ENCODE peak calls at places on chromosomes 16 and 17, in six cellular contexts. One of them, this sample, is unnamed. For H3K9me3, the result is how much of the 10 kb centered on the place peaks cover.

GRCh38 chr16:84823926-84824325 is 4.1 kb downstream of the CRISPLD2 start:
- DNase-seq in PC-3: no peak
- DNase-seq in right atrium auricular region: no peak
- DNase-seq in ascending aorta: no peak
- DNase-seq in tibial artery: no peak
- DNase-seq in naive thymus-derived CD4-positive, alpha-beta T cell: no peak
- DNase-seq in this sample: no peak

GRCh38 chr17:67801626-67802175 is 23.6 kb upstream of the BPTF start:
- DNase-seq in PC-3: peak
- DNase-seq in ascending aorta: no peak
- DNase-seq in tibial artery: no peak
- DNase-seq in right atrium auricular region: no peak
- DNase-seq in naive thymus-derived CD4-positive, alpha-beta T cell: no peak
- DNase-seq in this sample: no peak

GRCh38 chr17:80941743-80942211 is 49.9 kb upstream of the CHMP6 start:
- DNase-seq in PC-3: no peak
- DNase-seq in right atrium auricular region: no peak
- DNase-seq in naive thymus-derived CD4-positive, alpha-beta T cell: no peak
- DNase-seq in tibial artery: peak
- DNase-seq in ascending aorta: no peak
- DNase-seq in this sample: no peak

GRCh38 chr16:47970291-47970931 is 185.4 kb downstream of the ABCC12 start:
- DNase-seq in naive thymus-derived CD4-positive, alpha-beta T cell: no peak
- DNase-seq in right atrium auricular region: no peak
- DNase-seq in tibial artery: no peak
- DNase-seq in ascending aorta: no peak
- DNase-seq in PC-3: peak
- DNase-seq in this sample: no peak

GRCh38 chr16:49592507-49593422 is 219.2 kb downstream of the C16orf78 start:
- DNase-seq in ascending aorta: peak
- DNase-seq in naive thymus-derived CD4-positive, alpha-beta T cell: peak
- DNase-seq in tibial artery: peak
- DNase-seq in PC-3: peak
- DNase-seq in right atrium auricular region: peak
- DNase-seq in this sample: no peak

GRCh38 chr17:14922421-14922820 is 342.7 kb downstream of the PMP22 start:
- DNase-seq in PC-3: no peak
- DNase-seq in ascending aorta: no peak
- DNase-seq in right atrium auricular region: no peak
- DNase-seq in tibial artery: no peak
- DNase-seq in naive thymus-derived CD4-positive, alpha-beta T cell: no peak
- DNase-seq in this sample: no peak

GRCh38 chr16:88772871-88773811 is 11.9 kb downstream of the PIEZO1 start:
- DNase-seq in right atrium auricular region: no peak
- DNase-seq in naive thymus-derived CD4-positive, alpha-beta T cell: no peak
- DNase-seq in tibial artery: peak
- DNase-seq in PC-3: peak
- DNase-seq in ascending aorta: peak
- DNase-seq in this sample: no peak

GRCh38 chr17:8862213-8863056 is 5.0 kb downstream of the PIK3R6 start:
- DNase-seq in ascending aorta: peak
- DNase-seq in tibial artery: no peak
- DNase-seq in right atrium auricular region: no peak
- DNase-seq in PC-3: no peak
- DNase-seq in naive thymus-derived CD4-positive, alpha-beta T cell: no peak
- DNase-seq in this sample: no peak

GRCh38 chr17:4667166-4667565 is 25.7 kb upstream of the ALOX15 start:
- DNase-seq in tibial artery: no peak
- DNase-seq in ascending aorta: no peak
- DNase-seq in naive thymus-derived CD4-positive, alpha-beta T cell: no peak
- DNase-seq in right atrium auricular region: no peak
- DNase-seq in PC-3: no peak
- DNase-seq in this sample: no peak

GRCh38 chr17:78351449-78352006 is 8.3 kb downstream of the SOCS3 start:
- DNase-seq in PC-3: no peak
- DNase-seq in right atrium auricular region: peak
- DNase-seq in naive thymus-derived CD4-positive, alpha-beta T cell: no peak
- DNase-seq in tibial artery: peak
- DNase-seq in ascending aorta: peak
- DNase-seq in this sample: no peak

GRCh38 chr16:11494029-11494428 is 92.7 kb downstream of the LITAF start:
- DNase-seq in right atrium auricular region: no peak
- DNase-seq in PC-3: no peak
- DNase-seq in ascending aorta: no peak
- DNase-seq in naive thymus-derived CD4-positive, alpha-beta T cell: no peak
- DNase-seq in tibial artery: no peak
- DNase-seq in this sample: no peak

GRCh38 chr17:10193632-10194031 is 4.8 kb downstream of the GAS7 start:
- DNase-seq in tibial artery: no peak
- DNase-seq in PC-3: no peak
- DNase-seq in naive thymus-derived CD4-positive, alpha-beta T cell: no peak
- DNase-seq in ascending aorta: no peak
- DNase-seq in right atrium auricular region: no peak
- DNase-seq in this sample: no peak

GRCh38 chr17:48563385-48563838 is 14.7 kb downstream of the HOXB4 start:
- DNase-seq in PC-3: no peak
- DNase-seq in tibial artery: no peak
- DNase-seq in right atrium auricular region: no peak
- DNase-seq in naive thymus-derived CD4-positive, alpha-beta T cell: no peak
- DNase-seq in ascending aorta: no peak
- DNase-seq in this sample: no peak

GRCh38 chr17:52762794-52763167 is 604.3 kb upstream of the CA10 start:
- DNase-seq in tibial artery: no peak
- DNase-seq in ascending aorta: no peak
- DNase-seq in PC-3: no peak
- DNase-seq in right atrium auricular region: no peak
- DNase-seq in naive thymus-derived CD4-positive, alpha-beta T cell: no peak
- DNase-seq in this sample: no peak

GRCh38 chr16:47247691-47248090 is 103.9 kb upstream of the NETO2 start:
- DNase-seq in tibial artery: no peak
- DNase-seq in naive thymus-derived CD4-positive, alpha-beta T cell: no peak
- DNase-seq in PC-3: no peak
- DNase-seq in ascending aorta: no peak
- DNase-seq in right atrium auricular region: no peak
- DNase-seq in this sample: no peak

GRCh38 chr17:65594585-65594940 is 33.1 kb upstream of the AXIN2 start:
- DNase-seq in right atrium auricular region: no peak
- DNase-seq in tibial artery: no peak
- DNase-seq in naive thymus-derived CD4-positive, alpha-beta T cell: no peak
- DNase-seq in PC-3: no peak
- DNase-seq in ascending aorta: no peak
- DNase-seq in this sample: no peak

GRCh38 chr16:81693047-81693446 is 86.0 kb upstream of the PLCG2 start:
- DNase-seq in ascending aorta: no peak
- DNase-seq in naive thymus-derived CD4-positive, alpha-beta T cell: no peak
- DNase-seq in tibial artery: no peak
- DNase-seq in right atrium auricular region: no peak
- DNase-seq in PC-3: no peak
- DNase-seq in this sample: no peak

GRCh38 chr17:78679495-78680395 is 102.3 kb downstream of the CYTH1 start:
- DNase-seq in naive thymus-derived CD4-positive, alpha-beta T cell: no peak
- DNase-seq in PC-3: no peak
- DNase-seq in tibial artery: no peak
- DNase-seq in right atrium auricular region: no peak
- DNase-seq in ascending aorta: no peak
- DNase-seq in this sample: no peak

GRCh38 chr16:4157376-4157825 is 41.2 kb upstream of the ADCY9 start:
- DNase-seq in tibial artery: no peak
- DNase-seq in naive thymus-derived CD4-positive, alpha-beta T cell: no peak
- DNase-seq in right atrium auricular region: no peak
- DNase-seq in ascending aorta: no peak
- DNase-seq in PC-3: no peak
- DNase-seq in this sample: no peak

GRCh38 chr16:25692734-25693508 is 1.2 kb downstream of the HS3ST4 start:
- DNase-seq in tibial artery: no peak
- DNase-seq in ascending aorta: no peak
- DNase-seq in right atrium auricular region: no peak
- DNase-seq in naive thymus-derived CD4-positive, alpha-beta T cell: no peak
- DNase-seq in PC-3: no peak
- DNase-seq in this sample: no peak

GRCh38 chr16:56933828-56934598 is 2.1 kb downstream of the HERPUD1 start:
- DNase-seq in right atrium auricular region: no peak
- DNase-seq in tibial artery: no peak
- DNase-seq in PC-3: no peak
- DNase-seq in naive thymus-derived CD4-positive, alpha-beta T cell: no peak
- DNase-seq in ascending aorta: no peak
- DNase-seq in this sample: no peak

GRCh38 chr16:55433535-55433934 is 45.5 kb upstream of the MMP2 start:
- DNase-seq in tibial artery: no peak
- DNase-seq in PC-3: no peak
- DNase-seq in right atrium auricular region: no peak
- DNase-seq in ascending aorta: no peak
- DNase-seq in naive thymus-derived CD4-positive, alpha-beta T cell: no peak
- DNase-seq in this sample: no peak

GRCh38 chr16:67499159-67499558 is 15.8 kb upstream of the AGRP start:
- DNase-seq in naive thymus-derived CD4-positive, alpha-beta T cell: no peak
- DNase-seq in PC-3: no peak
- DNase-seq in right atrium auricular region: no peak
- DNase-seq in ascending aorta: no peak
- DNase-seq in tibial artery: peak
- DNase-seq in this sample: no peak

GRCh38 chr16:70577256-70577698 is 53.7 kb downstream of the SF3B3 start:
- DNase-seq in tibial artery: peak
- DNase-seq in right atrium auricular region: no peak
- DNase-seq in ascending aorta: peak
- DNase-seq in naive thymus-derived CD4-positive, alpha-beta T cell: no peak
- DNase-seq in PC-3: peak
- DNase-seq in this sample: no peak

GRCh38 chr17:6914711-6915110 is 81.1 kb upstream of the ALOX12 start:
- DNase-seq in tibial artery: no peak
- DNase-seq in naive thymus-derived CD4-positive, alpha-beta T cell: no peak
- DNase-seq in right atrium auricular region: no peak
- DNase-seq in PC-3: no peak
- DNase-seq in ascending aorta: no peak
- DNase-seq in this sample: no peak

DNA sequence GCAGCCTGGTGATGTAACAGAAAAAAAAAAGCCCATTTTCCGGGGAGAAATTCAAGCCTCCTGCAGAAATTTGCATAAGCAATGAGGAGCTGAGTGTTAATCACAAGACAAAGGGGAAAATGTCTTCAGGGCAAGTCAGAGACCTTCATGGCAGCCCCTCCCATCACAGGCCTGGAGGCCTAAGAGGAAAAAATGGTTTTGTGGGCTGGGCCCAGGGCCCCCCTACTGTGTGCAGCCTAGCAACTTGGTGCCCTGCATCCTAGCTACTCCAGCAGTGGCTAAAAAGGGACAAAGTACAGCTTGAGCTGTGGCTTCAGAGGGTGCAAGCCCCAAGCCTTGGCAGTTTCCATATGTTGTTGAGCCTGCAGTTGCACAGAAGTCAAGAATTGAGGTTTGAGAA is 49.7 kb downstream of the AHSP start:
- DNase-seq in ascending aorta: no peak
- DNase-seq in naive thymus-derived CD4-positive, alpha-beta T cell: no peak
- DNase-seq in right atrium auricular region: no peak
- DNase-seq in PC-3: no peak
- DNase-seq in tibial artery: no peak
- DNase-seq in this sample: no peak
- H3K9me3 ChIP-seq in ascending aorta: under half
- H3K9me3 ChIP-seq in naive thymus-derived CD4-positive, alpha-beta T cell: under half
- H3K9me3 ChIP-seq in right atrium auricular region: under half
- H3K9me3 ChIP-seq in PC-3: under half
- H3K9me3 ChIP-seq in tibial artery: under half
- H3K9me3 ChIP-seq in this sample: under half

GRCh38 chr16:35144212-35144932 is 1685.0 kb downstream of the TP53TG3F start:
- DNase-seq in naive thymus-derived CD4-positive, alpha-beta T cell: no peak
- DNase-seq in ascending aorta: no peak
- DNase-seq in tibial artery: no peak
- DNase-seq in right atrium auricular region: no peak
- DNase-seq in PC-3: no peak
- DNase-seq in this sample: no peak

GRCh38 chr16:35141303-35141702 is 1681.9 kb downstream of the TP53TG3F start:
- DNase-seq in tibial artery: no peak
- DNase-seq in naive thymus-derived CD4-positive, alpha-beta T cell: no peak
- DNase-seq in right atrium auricular region: no peak
- DNase-seq in PC-3: no peak
- DNase-seq in ascending aorta: no peak
- DNase-seq in this sample: no peak

GRCh38 chr16:35142147-35142808 is 1682.9 kb downstream of the TP53TG3F start:
- DNase-seq in naive thymus-derived CD4-positive, alpha-beta T cell: no peak
- DNase-seq in ascending aorta: no peak
- DNase-seq in PC-3: no peak
- DNase-seq in right atrium auricular region: no peak
- DNase-seq in tibial artery: no peak
- DNase-seq in this sample: no peak

GRCh38 chr16:35140293-35140986 is 1681.0 kb downstream of the TP53TG3F start:
- DNase-seq in PC-3: no peak
- DNase-seq in right atrium auricular region: no peak
- DNase-seq in tibial artery: no peak
- DNase-seq in ascending aorta: no peak
- DNase-seq in naive thymus-derived CD4-positive, alpha-beta T cell: no peak
- DNase-seq in this sample: no peak

DNA sequence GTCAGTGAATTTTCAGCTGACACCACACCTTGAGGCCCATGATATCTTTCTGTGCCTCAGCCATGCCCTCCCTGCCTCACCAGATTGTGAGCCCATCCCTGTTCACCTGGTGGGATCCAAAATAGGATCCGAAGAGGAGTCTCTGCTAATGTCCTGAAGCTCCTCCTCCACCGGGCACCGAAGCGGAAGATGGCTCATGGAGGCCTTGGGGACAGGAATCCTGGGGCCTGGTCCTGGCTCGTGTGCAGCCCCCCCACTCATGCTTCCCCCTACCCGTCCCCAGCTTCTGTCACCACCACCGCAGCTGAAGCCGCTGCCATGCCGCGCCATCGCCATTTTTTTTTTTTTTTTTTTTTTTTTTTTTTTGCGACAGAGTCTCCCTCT is 1683.4 kb downstream of the TP53TG3F start:
- DNase-seq in tibial artery: no peak
- DNase-seq in right atrium auricular region: no peak
- DNase-seq in ascending aorta: no peak
- DNase-seq in PC-3: no peak
- DNase-seq in naive thymus-derived CD4-positive, alpha-beta T cell: no peak
- DNase-seq in this sample: no peak
- H3K9me3 ChIP-seq in tibial artery: under half
- H3K9me3 ChIP-seq in right atrium auricular region: under half
- H3K9me3 ChIP-seq in ascending aorta: under half
- H3K9me3 ChIP-seq in PC-3: under half
- H3K9me3 ChIP-seq in naive thymus-derived CD4-positive, alpha-beta T cell: under half
- H3K9me3 ChIP-seq in this sample: under half

GRCh38 chr17:16551878-16552636 is 16.9 kb downstream of the ZNF287 start:
- DNase-seq in right atrium auricular region: no peak
- DNase-seq in tibial artery: no peak
- DNase-seq in naive thymus-derived CD4-positive, alpha-beta T cell: no peak
- DNase-seq in ascending aorta: no peak
- DNase-seq in PC-3: no peak
- DNase-seq in this sample: no peak
- H3K9me3 ChIP-seq in right atrium auricular region: half or more
- H3K9me3 ChIP-seq in tibial artery: half or more
- H3K9me3 ChIP-seq in naive thymus-derived CD4-positive, alpha-beta T cell: under half
- H3K9me3 ChIP-seq in ascending aorta: half or more
- H3K9me3 ChIP-seq in PC-3: half or more
- H3K9me3 ChIP-seq in this sample: half or more

DNA sequence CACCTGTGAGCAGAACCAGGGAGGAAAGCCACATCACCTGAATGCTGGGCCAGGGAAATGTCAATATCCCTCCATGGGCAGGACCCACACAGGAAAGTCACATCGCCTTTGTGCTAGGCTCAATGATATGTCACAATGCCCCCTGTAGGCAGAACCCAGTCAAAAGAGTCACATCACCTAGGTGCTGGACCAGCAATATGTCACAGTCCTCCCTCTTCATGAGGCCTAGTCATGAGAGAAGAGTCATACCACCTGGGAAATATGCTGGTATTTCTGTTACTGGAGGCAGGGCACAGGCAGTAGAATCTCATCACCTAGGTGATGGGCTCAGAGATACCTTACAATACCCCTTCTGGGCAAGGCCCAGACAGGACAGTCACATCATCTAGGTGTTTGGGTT is 1843.4 kb downstream of the TP53TG3F start:
- DNase-seq in ascending aorta: no peak
- DNase-seq in tibial artery: no peak
- DNase-seq in PC-3: no peak
- DNase-seq in right atrium auricular region: no peak
- DNase-seq in naive thymus-derived CD4-positive, alpha-beta T cell: no peak
- DNase-seq in this sample: no peak
- H3K9me3 ChIP-seq in ascending aorta: under half
- H3K9me3 ChIP-seq in tibial artery: under half
- H3K9me3 ChIP-seq in PC-3: under half
- H3K9me3 ChIP-seq in right atrium auricular region: under half
- H3K9me3 ChIP-seq in naive thymus-derived CD4-positive, alpha-beta T cell: under half
- H3K9me3 ChIP-seq in this sample: under half

This sample was measured in T-helper 17 cell.